ENCODE peak calls at places on chromosomes 3 and 15, in seven cellular contexts. One of them, this sample, is unnamed.

GRCh38 chr15:47715856-47716445 is 1.4 kb upstream of the SEMA6D start:
- DNase-seq in colonic mucosa: peak; percentile 28
- DNase-seq in psoas muscle: peak; percentile 45
- DNase-seq in esophagus muscularis mucosa: no peak
- DNase-seq in pancreas: no peak
- DNase-seq in IMR-90: peak; percentile 47
- DNase-seq in SJSA1: no peak
- DNase-seq in this sample: no peak

GRCh38 chr3:126846316-126846715 is 136.6 kb upstream of the PLXNA1 start:
- DNase-seq in SJSA1: peak; percentile 22
- DNase-seq in psoas muscle: no peak
- DNase-seq in esophagus muscularis mucosa: no peak
- DNase-seq in colonic mucosa: no peak
- DNase-seq in pancreas: no peak
- DNase-seq in IMR-90: peak; percentile 34
- DNase-seq in this sample: no peak

GRCh38 chr15:66433726-66434125 is 47.0 kb downstream of the MAP2K1 start:
- DNase-seq in pancreas: no peak
- DNase-seq in psoas muscle: no peak
- DNase-seq in IMR-90: peak; percentile 17
- DNase-seq in colonic mucosa: no peak
- DNase-seq in esophagus muscularis mucosa: no peak
- DNase-seq in SJSA1: no peak
- DNase-seq in this sample: no peak

GRCh38 chr3:4981688-4982494 is 2.7 kb downstream of the BHLHE40 start:
- DNase-seq in colonic mucosa: peak; percentile 59
- DNase-seq in IMR-90: peak; percentile 81
- DNase-seq in SJSA1: peak; percentile 37
- DNase-seq in pancreas: no peak
- DNase-seq in psoas muscle: no peak
- DNase-seq in esophagus muscularis mucosa: no peak
- DNase-seq in this sample: no peak

GRCh38 chr3:129521702-129522101 is 6.7 kb upstream of the RHO start:
- DNase-seq in esophagus muscularis mucosa: no peak
- DNase-seq in pancreas: no peak
- DNase-seq in psoas muscle: no peak
- DNase-seq in IMR-90: no peak
- DNase-seq in colonic mucosa: no peak
- DNase-seq in SJSA1: no peak
- DNase-seq in this sample: no peak

GRCh38 chr3:186070996-186071395 is 37.9 kb downstream of the ETV5 start:
- DNase-seq in psoas muscle: no peak
- DNase-seq in IMR-90: peak; percentile 16
- DNase-seq in esophagus muscularis mucosa: no peak
- DNase-seq in pancreas: no peak
- DNase-seq in colonic mucosa: no peak
- DNase-seq in SJSA1: peak; percentile 52
- DNase-seq in this sample: no peak

GRCh38 chr15:75232826-75233503 is 25.2 kb upstream of the GOLGA6C start:
- DNase-seq in esophagus muscularis mucosa: no peak
- DNase-seq in SJSA1: no peak
- DNase-seq in psoas muscle: peak; percentile 30
- DNase-seq in colonic mucosa: no peak
- DNase-seq in pancreas: peak; percentile 32
- DNase-seq in IMR-90: no peak
- DNase-seq in this sample: no peak

GRCh38 chr3:30408105-30408557 is 198.3 kb upstream of the TGFBR2 start:
- DNase-seq in esophagus muscularis mucosa: no peak
- DNase-seq in pancreas: no peak
- DNase-seq in colonic mucosa: no peak
- DNase-seq in SJSA1: no peak
- DNase-seq in psoas muscle: no peak
- DNase-seq in IMR-90: peak; percentile 61
- DNase-seq in this sample: no peak

GRCh38 chr15:93476491-93477176 is 387.6 kb upstream of the RGMA start:
- DNase-seq in SJSA1: no peak
- DNase-seq in pancreas: no peak
- DNase-seq in IMR-90: no peak
- DNase-seq in colonic mucosa: no peak
- DNase-seq in psoas muscle: no peak
- DNase-seq in esophagus muscularis mucosa: peak; percentile 60
- DNase-seq in this sample: no peak

GRCh38 chr15:53658827-53659226 is 100.6 kb downstream of the WDR72 start:
- DNase-seq in IMR-90: no peak
- DNase-seq in psoas muscle: no peak
- DNase-seq in colonic mucosa: no peak
- DNase-seq in SJSA1: no peak
- DNase-seq in pancreas: no peak
- DNase-seq in esophagus muscularis mucosa: no peak
- DNase-seq in this sample: no peak

GRCh38 chr3:184566441-184567414 is 5.1 kb downstream of the EPHB3 start:
- DNase-seq in esophagus muscularis mucosa: no peak
- DNase-seq in psoas muscle: no peak
- DNase-seq in colonic mucosa: peak; percentile 93
- DNase-seq in IMR-90: no peak
- DNase-seq in SJSA1: no peak
- DNase-seq in pancreas: peak; percentile 62
- DNase-seq in this sample: peak; percentile 72

GRCh38 chr15:38065721-38066120 is 131.3 kb downstream of the TMCO5A start:
- DNase-seq in SJSA1: no peak
- DNase-seq in colonic mucosa: no peak
- DNase-seq in pancreas: no peak
- DNase-seq in esophagus muscularis mucosa: no peak
- DNase-seq in psoas muscle: no peak
- DNase-seq in IMR-90: no peak
- DNase-seq in this sample: no peak

GRCh38 chr3:46979958-46980497 is 562 bp downstream of the NBEAL2 start:
- DNase-seq in psoas muscle: peak; percentile 75
- DNase-seq in SJSA1: no peak
- DNase-seq in colonic mucosa: peak; percentile 50
- DNase-seq in esophagus muscularis mucosa: no peak
- DNase-seq in IMR-90: no peak
- DNase-seq in pancreas: peak; percentile 67
- DNase-seq in this sample: no peak

GRCh38 chr15:74253276-74253921 is 17.3 kb downstream of the CCDC33 start:
- DNase-seq in psoas muscle: no peak
- DNase-seq in pancreas: no peak
- DNase-seq in esophagus muscularis mucosa: no peak
- DNase-seq in IMR-90: peak; percentile 5
- DNase-seq in SJSA1: no peak
- DNase-seq in colonic mucosa: no peak
- DNase-seq in this sample: no peak

GRCh38 chr3:126245811-126246727 is 65.7 kb upstream of the ALDH1L1 start:
- DNase-seq in pancreas: no peak
- DNase-seq in SJSA1: no peak
- DNase-seq in esophagus muscularis mucosa: no peak
- DNase-seq in psoas muscle: peak; percentile 77
- DNase-seq in IMR-90: peak; percentile 65
- DNase-seq in colonic mucosa: peak; percentile 53
- DNase-seq in this sample: no peak

DNA sequence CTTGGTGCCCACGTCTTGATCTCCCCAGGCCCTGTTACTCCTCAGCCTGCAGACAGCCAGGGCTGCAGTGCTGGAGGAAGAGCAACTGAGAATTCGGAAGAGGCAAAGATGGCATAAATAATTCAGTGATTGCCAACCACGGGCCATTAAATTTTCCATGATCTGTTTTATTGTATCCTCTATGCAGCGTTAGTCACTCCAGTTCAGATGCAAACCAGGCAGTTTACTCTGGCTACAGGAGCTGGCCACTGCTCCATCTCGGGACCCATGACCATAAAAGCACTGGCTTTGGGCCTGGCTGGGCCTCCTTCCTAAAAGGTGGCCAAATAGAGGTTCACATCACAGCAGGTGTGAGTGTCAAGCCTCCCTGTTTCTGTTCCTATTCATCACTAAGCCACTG is 137.6 kb upstream of the TLE3 start:
- DNase-seq in psoas muscle: no peak
- DNase-seq in colonic mucosa: no peak
- DNase-seq in pancreas: no peak
- DNase-seq in IMR-90: no peak
- DNase-seq in esophagus muscularis mucosa: no peak
- DNase-seq in SJSA1: no peak
- DNase-seq in this sample: no peak
- H3K4me1 ChIP-seq in psoas muscle: no peaks in the 10 kb centered on the region
- H3K4me1 ChIP-seq in colonic mucosa: no peaks in the 10 kb centered on the region
- H3K4me1 ChIP-seq in pancreas: no peaks in the 10 kb centered on the region
- H3K4me1 ChIP-seq in IMR-90: peaks cover 2% of the 10 kb centered on the region
- H3K4me1 ChIP-seq in esophagus muscularis mucosa: no peaks in the 10 kb centered on the region
- H3K4me1 ChIP-seq in SJSA1: peaks cover 11% of the 10 kb centered on the region
- H3K4me1 ChIP-seq in this sample: no peaks in the 10 kb centered on the region

DNA sequence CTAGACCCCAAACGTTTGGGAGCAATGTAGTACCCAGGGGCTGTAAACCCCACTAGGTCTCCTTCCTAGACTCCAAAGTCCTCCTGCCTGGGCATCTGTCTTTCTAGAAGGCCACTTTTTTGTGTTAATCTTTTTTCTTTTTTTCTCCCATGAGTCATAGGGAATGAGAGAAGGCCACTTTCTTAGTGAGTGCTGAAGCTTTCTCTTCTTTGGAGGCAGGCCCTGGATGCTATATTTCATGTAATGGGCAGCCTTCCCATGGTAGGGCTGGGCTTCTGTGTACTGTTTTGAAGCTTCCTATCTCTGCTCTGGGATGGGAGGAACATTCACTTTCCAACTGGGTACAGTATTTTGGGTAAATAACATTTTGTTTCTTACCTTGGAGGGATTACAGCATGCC is 15.2 kb upstream of the RTP2 start:
- DNase-seq in esophagus muscularis mucosa: no peak
- DNase-seq in pancreas: no peak
- DNase-seq in colonic mucosa: no peak
- DNase-seq in psoas muscle: no peak
- DNase-seq in IMR-90: peak; percentile 46
- DNase-seq in SJSA1: no peak
- DNase-seq in this sample: no peak
- H3K4me1 ChIP-seq in esophagus muscularis mucosa: peaks cover 19% of the 10 kb centered on the region
- H3K4me1 ChIP-seq in pancreas: peaks cover 7% of the 10 kb centered on the region
- H3K4me1 ChIP-seq in colonic mucosa: no peaks in the 10 kb centered on the region
- H3K4me1 ChIP-seq in psoas muscle: peaks cover 35% of the 10 kb centered on the region
- H3K4me1 ChIP-seq in IMR-90: peaks cover 2% of the 10 kb centered on the region
- H3K4me1 ChIP-seq in SJSA1: no peaks in the 10 kb centered on the region
- H3K4me1 ChIP-seq in this sample: no peaks in the 10 kb centered on the region

GRCh38 chr3:45311327-45311726 is 77.0 kb upstream of the LARS2 start:
- DNase-seq in pancreas: no peak
- DNase-seq in colonic mucosa: no peak
- DNase-seq in psoas muscle: no peak
- DNase-seq in IMR-90: no peak
- DNase-seq in esophagus muscularis mucosa: no peak
- DNase-seq in SJSA1: no peak
- DNase-seq in this sample: no peak

GRCh38 chr3:45313743-45314403 is 74.5 kb upstream of the LARS2 start:
- DNase-seq in IMR-90: no peak
- DNase-seq in colonic mucosa: no peak
- DNase-seq in pancreas: no peak
- DNase-seq in psoas muscle: no peak
- DNase-seq in SJSA1: no peak
- DNase-seq in esophagus muscularis mucosa: peak; percentile 82
- DNase-seq in this sample: no peak

GRCh38 chr3:45309876-45310275 is 78.5 kb upstream of the LARS2 start:
- DNase-seq in esophagus muscularis mucosa: no peak
- DNase-seq in pancreas: no peak
- DNase-seq in IMR-90: no peak
- DNase-seq in psoas muscle: no peak
- DNase-seq in SJSA1: no peak
- DNase-seq in colonic mucosa: no peak
- DNase-seq in this sample: no peak

GRCh38 chr3:45311953-45312795 is 76.2 kb upstream of the LARS2 start:
- DNase-seq in colonic mucosa: no peak
- DNase-seq in psoas muscle: no peak
- DNase-seq in pancreas: no peak
- DNase-seq in esophagus muscularis mucosa: no peak
- DNase-seq in IMR-90: peak; percentile 10
- DNase-seq in SJSA1: no peak
- DNase-seq in this sample: no peak

GRCh38 chr3:45312836-45313493 is 75.4 kb upstream of the LARS2 start:
- DNase-seq in IMR-90: no peak
- DNase-seq in psoas muscle: no peak
- DNase-seq in colonic mucosa: no peak
- DNase-seq in esophagus muscularis mucosa: peak; percentile 80
- DNase-seq in SJSA1: no peak
- DNase-seq in pancreas: no peak
- DNase-seq in this sample: no peak
- H3K4me1 ChIP-seq in IMR-90: no peaks in the 10 kb centered on the region
- H3K4me1 ChIP-seq in psoas muscle: no peaks in the 10 kb centered on the region
- H3K4me1 ChIP-seq in colonic mucosa: no peaks in the 10 kb centered on the region
- H3K4me1 ChIP-seq in esophagus muscularis mucosa: no peaks in the 10 kb centered on the region
- H3K4me1 ChIP-seq in SJSA1: no peaks in the 10 kb centered on the region
- H3K4me1 ChIP-seq in pancreas: no peaks in the 10 kb centered on the region
- H3K4me1 ChIP-seq in this sample: no peaks in the 10 kb centered on the region

GRCh38 chr3:192844366-192844765 is 73.3 kb downstream of the MB21D2 start:
- DNase-seq in pancreas: no peak
- DNase-seq in colonic mucosa: no peak
- DNase-seq in esophagus muscularis mucosa: no peak
- DNase-seq in IMR-90: no peak
- DNase-seq in SJSA1: no peak
- DNase-seq in psoas muscle: no peak
- DNase-seq in this sample: no peak
- H3K4me1 ChIP-seq in pancreas: no peaks in the 10 kb centered on the region
- H3K4me1 ChIP-seq in colonic mucosa: no peaks in the 10 kb centered on the region
- H3K4me1 ChIP-seq in esophagus muscularis mucosa: peaks cover 39% of the 10 kb centered on the region
- H3K4me1 ChIP-seq in IMR-90: peaks cover 25% of the 10 kb centered on the region
- H3K4me1 ChIP-seq in SJSA1: peaks cover 29% of the 10 kb centered on the region
- H3K4me1 ChIP-seq in psoas muscle: peaks cover 20% of the 10 kb centered on the region
- H3K4me1 ChIP-seq in this sample: no peaks in the 10 kb centered on the region

DNA sequence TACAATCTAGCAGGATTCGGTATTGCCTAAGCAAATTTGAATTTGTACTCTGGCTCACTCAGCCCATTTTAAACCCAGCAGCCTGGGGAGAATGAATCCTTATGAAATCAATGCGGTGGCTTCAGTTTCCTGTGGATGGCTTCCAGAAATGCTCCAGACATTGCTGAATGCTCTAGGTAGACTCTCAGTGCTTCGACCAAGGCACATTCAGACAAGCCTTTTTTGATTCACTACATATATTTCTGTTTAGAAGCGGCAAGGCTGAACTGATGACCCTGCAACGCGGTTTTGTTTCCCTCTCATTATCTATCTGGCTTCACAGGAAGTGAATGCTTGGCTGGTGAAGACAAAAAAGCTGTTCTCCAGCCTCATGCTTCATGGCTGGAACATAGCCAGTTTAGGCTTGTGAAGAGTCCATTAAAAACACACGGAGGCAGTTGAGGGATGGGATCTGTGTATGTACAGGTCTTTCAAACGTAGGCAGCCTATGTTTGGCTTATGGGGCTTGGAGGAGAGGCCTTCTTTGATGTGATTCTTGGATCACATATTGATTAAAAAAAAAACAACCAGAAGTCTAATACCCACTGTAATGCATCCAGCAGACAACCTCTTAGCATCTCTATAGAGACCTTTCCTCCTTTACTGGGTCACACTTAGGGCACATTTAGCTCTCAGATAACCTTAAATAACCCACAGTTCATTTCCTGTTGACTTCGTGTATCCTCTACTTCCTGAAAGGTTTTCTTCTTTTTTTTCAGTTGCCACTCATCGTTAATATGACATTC is 400.2 kb upstream of the TBL1XR1 start:
- DNase-seq in SJSA1: peak; percentile 42
- DNase-seq in psoas muscle: no peak
- DNase-seq in IMR-90: peak; percentile 75
- DNase-seq in esophagus muscularis mucosa: no peak
- DNase-seq in pancreas: no peak
- DNase-seq in colonic mucosa: peak; percentile 42
- DNase-seq in this sample: no peak
- H3K4me1 ChIP-seq in SJSA1: peaks cover 42% of the 10 kb centered on the region
- H3K4me1 ChIP-seq in psoas muscle: peaks cover 25% of the 10 kb centered on the region
- H3K4me1 ChIP-seq in IMR-90: peaks cover 12% of the 10 kb centered on the region
- H3K4me1 ChIP-seq in esophagus muscularis mucosa: peaks cover 78% of the 10 kb centered on the region
- H3K4me1 ChIP-seq in pancreas: peaks cover 39% of the 10 kb centered on the region
- H3K4me1 ChIP-seq in colonic mucosa: no peaks in the 10 kb centered on the region
- H3K4me1 ChIP-seq in this sample: peaks cover 24% of the 10 kb centered on the region

This sample was measured in left lung.